ENCODE peak calls at places on chromosomes 11 and 22, in five cellular contexts. S, C, D, X and J are unnamed samples.

GRCh38 chr11:125110996-125111340 is 458 bp downstream of the TMEM218 start:
- DNase-seq in C (no peak), X (peak; percentile 17), S (no peak), D (no peak), J (peak; percentile 46)

GRCh38 chr22:46043339-46043738 is 66.4 kb upstream of the WNT7B start:
- DNase-seq in D (no peak), X (no peak), S (no peak), C (no peak), J (no peak)

GRCh38 chr22:26259510-26259909 is 90.2 kb downstream of the SEZ6L start:
- DNase-seq in C (peak; percentile 44), X (no peak), D (no peak), S (peak; percentile 0), J (no peak)

GRCh38 chr11:3049430-3050243 is 7.6 kb downstream of the CARS1 start:
- DNase-seq in C (no peak), X (no peak), D (peak; percentile 83), S (peak; percentile 35), J (peak; percentile 39)

GRCh38 chr22:43273902-43274484 is 69.2 kb downstream of the SCUBE1 start:
- DNase-seq in C (peak; percentile 41), D (no peak), X (peak; percentile 63), S (peak; percentile 47), J (peak; percentile 78)

GRCh38 chr11:1005913-1006312 is 30.6 kb downstream of the MUC6 start:
- DNase-seq in X (no peak), D (no peak), C (no peak), S (no peak), J (peak; percentile 60)

GRCh38 chr11:78244080-78244479 is 55.4 kb downstream of the USP35 start:
- DNase-seq in C (no peak), D (no peak), X (no peak), S (no peak), J (no peak)

GRCh38 chr22:46972901-46973831 is 210.7 kb downstream of the TBC1D22A start:
- DNase-seq in C (no peak), X (no peak), S (no peak), D (no peak), J (peak; percentile 86)

GRCh38 chr11:39678996-39679395 is 1780.5 kb downstream of the LRRC4C start:
- DNase-seq in D (no peak), S (no peak), X (no peak), C (no peak), J (no peak)

GRCh38 chr11:120116966-120117365 is 20.9 kb downstream of the TRIM29 start:
- DNase-seq in S (no peak), X (no peak), D (no peak), C (no peak), J (no peak)

GRCh38 chr11:72333657-72334056 is 89.7 kb upstream of the PHOX2A start:
- DNase-seq in C (peak; percentile 59), X (peak; percentile 29), D (no peak), S (no peak), J (peak; percentile 61)

GRCh38 chr22:49284931-49285330 is 542.7 kb downstream of the BRD1 start:
- DNase-seq in D (no peak), X (no peak), C (no peak), S (no peak), J (no peak)

GRCh38 chr11:36455658-36456111 is 54.4 kb downstream of the TRAF6 start:
- DNase-seq in X (no peak), S (no peak), C (no peak), D (no peak), J (peak; percentile 35)

GRCh38 chr11:69121021-69121420 is 34.7 kb upstream of the SMIM38 start:
- DNase-seq in S (no peak), X (no peak), C (no peak), D (no peak), J (no peak)

GRCh38 chr22:37021041-37021440 is 1.5 kb downstream of the MPST start:
- DNase-seq in C (no peak), D (no peak), S (no peak), X (no peak), J (no peak)

GRCh38 chr11:115226556-115226955 is 277.7 kb downstream of the CADM1 start:
- DNase-seq in C (peak; percentile 70), D (peak; percentile 46), S (no peak), X (no peak), J (no peak)

GRCh38 chr11:120168960-120169681 is 31.2 kb upstream of the TRIM29 start:
- DNase-seq in D (no peak), S (no peak), X (peak; percentile 90), C (peak; percentile 34), J (peak; percentile 94)

GRCh38 chr11:11246166-11246565 is 106.9 kb downstream of the CSNK2A3 start:
- DNase-seq in S (no peak), C (no peak), X (no peak), D (no peak), J (no peak)

GRCh38 chr11:72582206-72583176 is 91.7 kb downstream of the PDE2A start:
- DNase-seq in C (no peak), S (no peak), X (no peak), D (no peak), J (no peak)

GRCh38 chr11:42972741-42973140 is 339.1 kb upstream of the API5 start:
- DNase-seq in D (no peak), C (no peak), X (no peak), S (no peak), J (no peak)

GRCh38 chr11:42974510-42974909 is 337.3 kb upstream of the API5 start:
- DNase-seq in S (no peak), C (peak; percentile 23), X (no peak), D (no peak), J (no peak)

GRCh38 chr11:42976636-42977217 is 335.1 kb upstream of the API5 start:
- DNase-seq in D (no peak), S (no peak), C (no peak), X (no peak), J (peak; percentile 27)
- TF ChIP-seq SIN3A in D (no peak), S (no peak), C (no peak), X (no peak), J (no peak)

DNA sequence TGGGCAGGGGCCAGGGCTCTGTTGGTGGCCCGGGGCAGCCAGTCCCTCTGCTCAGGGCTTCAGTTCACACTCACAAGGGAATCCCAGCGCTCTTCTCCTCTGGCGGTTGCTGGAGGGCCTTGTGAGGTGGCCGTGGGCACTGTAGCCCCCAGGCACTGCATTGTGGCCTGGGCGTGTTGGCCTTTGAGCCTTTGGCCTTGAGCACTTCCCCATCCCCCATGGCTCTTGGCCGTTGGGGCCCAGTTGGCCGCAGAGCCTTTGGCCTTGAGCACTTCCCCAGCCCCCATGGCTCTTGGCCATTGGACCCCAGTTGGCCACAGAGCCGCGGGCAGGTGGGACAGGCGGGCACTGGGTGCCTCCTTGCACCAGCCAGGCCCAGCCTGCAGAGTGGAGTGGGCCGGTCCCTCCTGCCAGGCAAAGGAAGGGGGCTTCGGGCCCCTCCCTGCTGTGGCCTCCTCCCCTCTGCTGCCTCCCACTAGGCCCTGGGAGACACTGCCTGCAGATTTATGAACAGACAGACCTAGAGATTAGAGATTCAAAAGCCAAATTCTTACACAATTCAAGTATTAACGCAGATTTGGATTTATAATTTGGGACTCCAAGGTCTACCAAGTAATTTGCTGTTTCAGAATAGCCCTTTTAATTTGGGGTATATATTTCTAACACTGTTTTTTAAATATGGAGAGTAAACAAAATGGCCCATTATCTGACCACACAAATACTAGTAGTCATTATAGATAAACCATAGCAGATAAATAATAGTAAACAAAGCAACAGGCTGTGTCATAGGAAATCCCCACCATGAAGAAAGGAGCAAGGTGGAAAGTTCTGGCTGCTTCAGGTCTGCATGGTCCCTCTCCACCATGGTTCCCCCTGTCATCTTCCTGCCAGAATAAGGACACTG is 18.2 kb upstream of the TXNRD2 start:
- DNase-seq in C (no peak), S (no peak), X (peak; percentile 59), D (no peak), J (peak; percentile 13)
- TF ChIP-seq SIN3A in C (no peak), S (no peak), X (no peak), D (no peak), J (no peak)

DNA sequence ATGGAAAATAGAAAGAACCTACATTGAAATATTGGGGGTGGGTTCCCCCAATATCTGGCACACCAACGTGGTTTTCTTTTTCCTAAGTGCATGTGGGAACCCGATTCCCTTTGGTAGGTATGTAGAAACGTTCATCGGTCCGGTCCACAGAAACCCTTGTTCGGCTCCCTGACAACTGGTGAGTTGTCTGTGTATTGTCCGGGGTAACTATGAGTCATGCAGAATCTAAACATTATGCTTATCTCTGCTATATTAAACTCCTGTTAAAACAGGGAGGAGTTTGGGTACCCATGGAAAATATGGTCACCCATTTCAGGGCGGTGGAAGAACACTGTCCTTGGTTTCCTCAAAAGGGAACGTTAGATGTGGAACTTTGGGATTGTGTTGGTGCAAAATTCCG is 25.1 kb upstream of the ALDH3B2 start:
- DNase-seq in D (no peak), C (no peak), X (no peak), S (no peak), J (no peak)
- TF ChIP-seq SIN3A in D (no peak), C (no peak), X (no peak), S (no peak), J (no peak)

GRCh38 chr11:61718613-61719302 is 33.7 kb upstream of the MYRF start:
- DNase-seq in C (no peak), X (peak; percentile 73), D (no peak), S (no peak), J (peak; percentile 96)
- TF ChIP-seq SIN3A in C (peak; percentile 11), X (no peak), D (no peak), S (no peak), J (no peak)

GRCh38 chr11:33682446-33682845 is 18.2 kb downstream of the C11orf91 start:
- DNase-seq in D (no peak), X (no peak), S (no peak), C (no peak), J (no peak)
- TF ChIP-seq SIN3A in D (no peak), X (no peak), S (no peak), C (no peak), J (no peak)

DNA sequence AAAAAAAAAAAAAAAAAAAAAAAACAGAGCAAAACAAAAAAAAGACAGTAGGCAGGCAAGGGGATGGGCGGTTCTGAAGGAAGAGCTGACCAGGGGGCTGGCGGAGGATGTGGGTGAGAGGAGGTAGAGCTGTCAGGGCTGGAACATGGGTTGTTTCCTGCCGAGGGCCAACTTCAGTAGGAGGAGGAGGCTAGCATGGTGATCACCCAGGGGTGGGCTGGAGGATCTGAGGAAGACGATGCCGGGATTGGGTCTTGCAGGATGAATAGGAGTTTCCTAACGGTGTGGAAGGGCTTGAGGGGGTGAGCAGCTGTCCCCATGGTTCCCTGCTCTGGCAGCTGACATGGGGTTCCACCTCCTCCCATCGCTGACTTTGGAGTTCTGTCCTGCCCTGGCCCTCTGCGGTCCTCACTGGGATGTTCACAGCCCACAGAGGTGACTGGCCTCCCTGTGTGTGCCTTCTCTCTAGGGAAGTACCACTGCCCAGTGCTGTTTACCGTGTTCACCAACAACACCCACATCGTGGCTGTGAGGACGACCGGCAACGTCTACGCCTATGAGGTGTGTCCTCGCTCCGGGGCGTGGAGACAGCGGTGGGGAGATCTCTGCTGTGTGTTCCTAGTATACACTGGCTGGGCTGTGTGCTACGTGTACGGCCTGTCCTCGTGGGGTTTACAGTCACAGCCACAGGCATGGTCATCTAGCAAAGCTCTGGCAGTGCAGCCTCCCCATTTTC is 15.2 kb downstream of the PPIL2 start:
- DNase-seq in S (no peak), C (no peak), X (peak; percentile 63), D (no peak), J (no peak)
- TF ChIP-seq SIN3A in S (no peak), C (no peak), X (no peak), D (no peak), J (no peak)

GRCh38 chr22:50695421-50696250 is 23.0 kb downstream of the SHANK3 start:
- DNase-seq in S (no peak), X (no peak), C (no peak), D (no peak), J (no peak)
- TF ChIP-seq SIN3A in S (no peak), X (no peak), C (no peak), D (no peak), J (no peak)